ENCODE peak calls at places on chromosomes 3 and 15, in eight cellular contexts. D is iris pigment epithelial cell; K is BE2C; A is GM06990; W is germinal center; M is left cardiac atrium; T is CD8-positive, alpha-beta memory T cell; G is endothelial cell of umbilical vein. Z is an unnamed sample.

GRCh38 chr3:44772099-44772442 is 10.5 kb downstream of the KIF15 start:
- DNase-seq in D (no peak), K (no peak), A (no peak), W (no peak), M (no peak), T (no peak), G (no peak), Z (no peak)

GRCh38 chr3:56837196-56837955 is 35.6 kb upstream of the ARHGEF3 start:
- DNase-seq in D (no peak), K (no peak), A (peak), W (no peak), M (no peak), T (no peak), G (no peak), Z (peak)

GRCh38 chr3:109191431-109191830 is 54.9 kb downstream of the C3orf85 start:
- DNase-seq in D (no peak), K (no peak), A (no peak), W (no peak), M (no peak), T (no peak), G (no peak), Z (no peak)

GRCh38 chr3:5891721-5892120 is 704.2 kb downstream of the EDEM1 start:
- DNase-seq in D (peak), K (no peak), A (no peak), W (no peak), M (no peak), T (no peak), G (no peak), Z (no peak)

GRCh38 chr15:36967929-36968328 is 132.4 kb downstream of the MEIS2 start:
- DNase-seq in D (no peak), K (no peak), A (no peak), W (no peak), M (no peak), T (no peak), G (no peak), Z (no peak)

GRCh38 chr15:100118546-100118945 is 223.2 kb downstream of the ADAMTS17 start:
- DNase-seq in D (no peak), K (no peak), A (no peak), W (no peak), M (no peak), T (no peak), G (no peak), Z (no peak)

GRCh38 chr15:44033894-44034293 is 161.2 kb downstream of the FRMD5 start:
- DNase-seq in D (peak), K (peak), A (no peak), W (no peak), M (peak), T (no peak), G (peak), Z (peak)

GRCh38 chr15:100115711-100116090 is 226.1 kb downstream of the ADAMTS17 start:
- DNase-seq in D (peak), K (no peak), A (no peak), W (no peak), M (peak), T (no peak), G (no peak), Z (no peak)

GRCh38 chr15:68816795-68817303 is 3.8 kb downstream of the ANP32A start:
- DNase-seq in D (no peak), K (no peak), A (no peak), W (no peak), M (no peak), T (peak), G (peak), Z (peak)

GRCh38 chr15:39156166-39156565 is 424.7 kb upstream of the THBS1 start:
- DNase-seq in D (no peak), K (no peak), A (no peak), W (no peak), M (no peak), T (no peak), G (no peak), Z (no peak)

GRCh38 chr15:35746121-35746520 is 200.2 kb upstream of the DPH6 start:
- DNase-seq in D (peak), K (no peak), A (no peak), W (no peak), M (no peak), T (no peak), G (no peak), Z (no peak)

GRCh38 chr3:28841436-28841835 is 439.4 kb upstream of the RBMS3 start:
- DNase-seq in D (no peak), K (no peak), A (no peak), W (no peak), M (no peak), T (no peak), G (no peak), Z (no peak)

GRCh38 chr15:98649996-98650870 is 1.9 kb downstream of the IGF1R start:
- DNase-seq in D (peak), K (peak), A (peak), W (peak), M (peak), T (peak), G (peak), Z (peak)

GRCh38 chr3:110521019-110521418 is 550.6 kb upstream of the NECTIN3 start:
- DNase-seq in D (peak), K (no peak), A (no peak), W (no peak), M (no peak), T (no peak), G (peak), Z (peak)

GRCh38 chr15:85527907-85528306 is 147.5 kb downstream of the AKAP13 start:
- DNase-seq in D (peak), K (no peak), A (no peak), W (no peak), M (peak), T (no peak), G (peak), Z (peak)